ENCODE peak calls at places on chromosomes 2 and 18, in five cellular contexts. One of them, this sample, is unnamed.

GRCh38 chr2:18047114-18047695 is 168.7 kb downstream of the KCNS3 start:
- DNase-seq in hypothalamus: no peak
- DNase-seq in NCI-H345: no peak
- DNase-seq in retina: no peak
- DNase-seq in NCI-H1092 treated with DMSO at 0.1 percent for 48 hours: no peak
- DNase-seq in this sample: no peak

GRCh38 chr2:22360735-22361374 is 1024.1 kb upstream of the KLHL29 start:
- DNase-seq in hypothalamus: no peak
- DNase-seq in NCI-H345: no peak
- DNase-seq in retina: no peak
- DNase-seq in NCI-H1092 treated with DMSO at 0.1 percent for 48 hours: no peak
- DNase-seq in this sample: no peak

GRCh38 chr2:29376541-29376940 is 261.3 kb downstream of the CLIP4 start:
- DNase-seq in hypothalamus: no peak
- DNase-seq in NCI-H345: no peak
- DNase-seq in retina: no peak
- DNase-seq in NCI-H1092 treated with DMSO at 0.1 percent for 48 hours: no peak
- DNase-seq in this sample: no peak

GRCh38 chr18:57519668-57520424 is 66.7 kb downstream of the FECH start:
- DNase-seq in hypothalamus: no peak
- DNase-seq in NCI-H345: no peak
- DNase-seq in retina: no peak
- DNase-seq in NCI-H1092 treated with DMSO at 0.1 percent for 48 hours: no peak
- DNase-seq in this sample: no peak

GRCh38 chr18:58254873-58255511 is 211.0 kb downstream of the NEDD4L start:
- DNase-seq in hypothalamus: no peak
- DNase-seq in NCI-H345: no peak
- DNase-seq in retina: no peak
- DNase-seq in NCI-H1092 treated with DMSO at 0.1 percent for 48 hours: no peak
- DNase-seq in this sample: no peak

GRCh38 chr2:182445566-182445965 is 18.7 kb upstream of the PDE1A start:
- DNase-seq in hypothalamus: no peak
- DNase-seq in NCI-H345: no peak
- DNase-seq in retina: no peak
- DNase-seq in NCI-H1092 treated with DMSO at 0.1 percent for 48 hours: no peak
- DNase-seq in this sample: no peak

GRCh38 chr2:233556756-233557736 is 9.5 kb downstream of the USP40 start:
- DNase-seq in hypothalamus: no peak
- DNase-seq in NCI-H345: no peak
- DNase-seq in retina: no peak
- DNase-seq in NCI-H1092 treated with DMSO at 0.1 percent for 48 hours: no peak
- DNase-seq in this sample: no peak

GRCh38 chr2:48448274-48449061 is 81.5 kb upstream of the STON1 start:
- DNase-seq in hypothalamus: no peak
- DNase-seq in NCI-H345: peak
- DNase-seq in retina: no peak
- DNase-seq in NCI-H1092 treated with DMSO at 0.1 percent for 48 hours: no peak
- DNase-seq in this sample: no peak

GRCh38 chr2:8478133-8478793 is 203.6 kb upstream of the ID2 start:
- DNase-seq in hypothalamus: no peak
- DNase-seq in NCI-H345: no peak
- DNase-seq in retina: no peak
- DNase-seq in NCI-H1092 treated with DMSO at 0.1 percent for 48 hours: no peak
- DNase-seq in this sample: no peak

GRCh38 chr18:52531836-52532235 is 191.8 kb downstream of the DCC start:
- DNase-seq in hypothalamus: no peak
- DNase-seq in NCI-H345: no peak
- DNase-seq in retina: no peak
- DNase-seq in NCI-H1092 treated with DMSO at 0.1 percent for 48 hours: no peak
- DNase-seq in this sample: no peak

GRCh38 chr2:166074430-166074829 is 53.4 kb downstream of the SCN1A start:
- DNase-seq in hypothalamus: no peak
- DNase-seq in NCI-H345: no peak
- DNase-seq in retina: no peak
- DNase-seq in NCI-H1092 treated with DMSO at 0.1 percent for 48 hours: no peak
- DNase-seq in this sample: no peak

GRCh38 chr2:99354060-99354459 is 16.9 kb downstream of the EIF5B start:
- DNase-seq in hypothalamus: no peak
- DNase-seq in NCI-H345: no peak
- DNase-seq in retina: no peak
- DNase-seq in NCI-H1092 treated with DMSO at 0.1 percent for 48 hours: no peak
- DNase-seq in this sample: no peak

GRCh38 chr2:106685180-106685897 is 198.2 kb downstream of the CD8B2 start:
- DNase-seq in hypothalamus: no peak
- DNase-seq in NCI-H345: no peak
- DNase-seq in retina: no peak
- DNase-seq in NCI-H1092 treated with DMSO at 0.1 percent for 48 hours: no peak
- DNase-seq in this sample: no peak

GRCh38 chr2:101697124-101697793 is at the start of gene MAP4K4:
- DNase-seq in hypothalamus: peak
- DNase-seq in NCI-H345: peak
- DNase-seq in retina: peak
- DNase-seq in NCI-H1092 treated with DMSO at 0.1 percent for 48 hours: peak
- DNase-seq in this sample: peak

GRCh38 chr2:173432049-173432754 is 77.5 kb downstream of the CDCA7 start:
- DNase-seq in hypothalamus: no peak
- DNase-seq in NCI-H345: no peak
- DNase-seq in retina: no peak
- DNase-seq in NCI-H1092 treated with DMSO at 0.1 percent for 48 hours: no peak
- DNase-seq in this sample: no peak

GRCh38 chr18:64202229-64202835 is 53.4 kb upstream of the LINC00305 start:
- DNase-seq in hypothalamus: no peak
- DNase-seq in NCI-H345: peak
- DNase-seq in retina: no peak
- DNase-seq in NCI-H1092 treated with DMSO at 0.1 percent for 48 hours: peak
- DNase-seq in this sample: no peak

GRCh38 chr2:152611458-152612231 is 105.6 kb downstream of the PRPF40A start:
- DNase-seq in hypothalamus: no peak
- DNase-seq in NCI-H345: no peak
- DNase-seq in retina: no peak
- DNase-seq in NCI-H1092 treated with DMSO at 0.1 percent for 48 hours: no peak
- DNase-seq in this sample: no peak

GRCh38 chr2:128986867-128987268 is 668.2 kb upstream of the HS6ST1 start:
- DNase-seq in hypothalamus: no peak
- DNase-seq in NCI-H345: peak
- DNase-seq in retina: no peak
- DNase-seq in NCI-H1092 treated with DMSO at 0.1 percent for 48 hours: no peak
- DNase-seq in this sample: no peak

GRCh38 chr2:105674859-105675541 is 69.7 kb upstream of the NCK2 start:
- DNase-seq in hypothalamus: no peak
- DNase-seq in NCI-H345: no peak
- DNase-seq in retina: no peak
- DNase-seq in NCI-H1092 treated with DMSO at 0.1 percent for 48 hours: no peak
- DNase-seq in this sample: peak

GRCh38 chr2:45637440-45637839 is 14.0 kb upstream of the PRKCE start:
- DNase-seq in hypothalamus: no peak
- DNase-seq in NCI-H345: no peak
- DNase-seq in retina: no peak
- DNase-seq in NCI-H1092 treated with DMSO at 0.1 percent for 48 hours: no peak
- DNase-seq in this sample: no peak

GRCh38 chr18:79791141-79791972 is 6.4 kb upstream of the KCNG2 start:
- DNase-seq in hypothalamus: no peak
- DNase-seq in NCI-H345: peak
- DNase-seq in retina: no peak
- DNase-seq in NCI-H1092 treated with DMSO at 0.1 percent for 48 hours: peak
- DNase-seq in this sample: no peak

GRCh38 chr2:138395565-138396306 is 105.8 kb upstream of the SPOPL start:
- DNase-seq in hypothalamus: no peak
- DNase-seq in NCI-H345: no peak
- DNase-seq in retina: no peak
- DNase-seq in NCI-H1092 treated with DMSO at 0.1 percent for 48 hours: no peak
- DNase-seq in this sample: no peak

GRCh38 chr2:111200333-111200879 is 79.7 kb downstream of the BCL2L11 start:
- DNase-seq in hypothalamus: no peak
- DNase-seq in NCI-H345: peak
- DNase-seq in retina: peak
- DNase-seq in NCI-H1092 treated with DMSO at 0.1 percent for 48 hours: peak
- DNase-seq in this sample: no peak

GRCh38 chr18:32624182-32624723 is 148.6 kb downstream of the KLHL14 start:
- DNase-seq in hypothalamus: no peak
- DNase-seq in NCI-H345: no peak
- DNase-seq in retina: no peak
- DNase-seq in NCI-H1092 treated with DMSO at 0.1 percent for 48 hours: no peak
- DNase-seq in this sample: no peak

GRCh38 chr2:1590611-1591460 is 153.5 kb downstream of the PXDN start:
- DNase-seq in hypothalamus: no peak
- DNase-seq in NCI-H345: no peak
- DNase-seq in retina: peak
- DNase-seq in NCI-H1092 treated with DMSO at 0.1 percent for 48 hours: no peak
- DNase-seq in this sample: no peak

GRCh38 chr2:200360364-200360763 is 53.9 kb downstream of the SPATS2L start:
- DNase-seq in hypothalamus: no peak
- DNase-seq in NCI-H345: peak
- DNase-seq in retina: no peak
- DNase-seq in NCI-H1092 treated with DMSO at 0.1 percent for 48 hours: peak
- DNase-seq in this sample: no peak

GRCh38 chr2:68732036-68732435 is 2.6 kb upstream of the ARHGAP25 start:
- DNase-seq in hypothalamus: no peak
- DNase-seq in NCI-H345: no peak
- DNase-seq in retina: no peak
- DNase-seq in NCI-H1092 treated with DMSO at 0.1 percent for 48 hours: no peak
- DNase-seq in this sample: no peak

GRCh38 chr2:1599301-1600085 is 144.8 kb downstream of the PXDN start:
- DNase-seq in hypothalamus: no peak
- DNase-seq in NCI-H345: no peak
- DNase-seq in retina: no peak
- DNase-seq in NCI-H1092 treated with DMSO at 0.1 percent for 48 hours: no peak
- DNase-seq in this sample: no peak

This sample was measured in CD4-positive, CD25-positive, alpha-beta regulatory T cell.